ENCODE peak calls at places on chromosomes 3 and 15, in seven cellular contexts. F, R, A, Q, Y, E and S are unnamed samples.

GRCh38 chr15:67017318-67017717 is 48.1 kb upstream of the SMAD3 start:
- DNase-seq in Y (no peak), F (no peak), E (no peak), R (no peak), Q (no peak), A (no peak), S (no peak)

GRCh38 chr3:14652-15051 is 181.9 kb upstream of the CHL1 start:
- DNase-seq in R (no peak), E (no peak), Y (no peak), A (no peak), Q (no peak), F (no peak), S (no peak)

GRCh38 chr3:190249414-190249813 is 72.8 kb downstream of the CLDN1 start:
- DNase-seq in Q (no peak), A (no peak), Y (no peak), F (no peak), R (no peak), E (no peak), S (no peak)

GRCh38 chr3:175163686-175164085 is 304.6 kb downstream of the NAALADL2 start:
- DNase-seq in R (no peak), F (no peak), A (no peak), Y (no peak), E (no peak), Q (no peak), S (no peak)

GRCh38 chr3:150104564-150104963 is 133.9 kb upstream of the PFN2 start:
- DNase-seq in Q (no peak), E (no peak), R (no peak), F (peak; percentile 37), A (no peak), Y (no peak), S (no peak)

GRCh38 chr3:76500746-76501275 is 539.1 kb upstream of the ROBO2 start:
- DNase-seq in Y (no peak), Q (no peak), E (no peak), F (peak; percentile 57), R (no peak), A (no peak), S (no peak)

GRCh38 chr3:154584041-154584440 is 154.1 kb upstream of the GPR149 start:
- DNase-seq in R (no peak), F (peak; percentile 8), E (no peak), Q (no peak), Y (no peak), A (no peak), S (no peak)

GRCh38 chr15:36356978-36357582 is 222.3 kb upstream of the CDIN1 start:
- DNase-seq in Q (no peak), R (no peak), A (no peak), F (peak; percentile 83), Y (no peak), E (no peak), S (no peak)

GRCh38 chr3:143502101-143502500 is 346.2 kb downstream of the SLC9A9 start:
- DNase-seq in R (no peak), E (no peak), Y (no peak), F (no peak), Q (no peak), A (no peak), S (no peak)

GRCh38 chr15:100973351-100974034 is 54.3 kb downstream of the LRRK1 start:
- DNase-seq in Y (peak; percentile 52), E (no peak), F (no peak), A (no peak), R (no peak), Q (no peak), S (no peak)

GRCh38 chr3:13612829-13613228 is 63.9 kb downstream of the FBLN2 start:
- DNase-seq in Q (peak; percentile 77), E (no peak), R (no peak), Y (no peak), F (peak; percentile 34), A (no peak), S (no peak)

GRCh38 chr15:85525755-85526154 is 145.4 kb downstream of the AKAP13 start:
- DNase-seq in Q (no peak), E (no peak), F (no peak), R (no peak), Y (no peak), A (no peak), S (no peak)

GRCh38 chr3:78703944-78704343 is 1063.9 kb downstream of the ROBO1 start:
- DNase-seq in E (no peak), F (peak; percentile 12), R (no peak), Y (no peak), A (no peak), Q (no peak), S (no peak)

GRCh38 chr3:115792206-115792955 is 169.1 kb downstream of the GAP43 start:
- DNase-seq in R (no peak), Y (no peak), A (no peak), Q (no peak), F (peak; percentile 55), E (no peak), S (no peak)

GRCh38 chr15:58357529-58358476 is 74.0 kb upstream of the LIPC start:
- DNase-seq in A (no peak), Y (no peak), E (no peak), F (peak; percentile 41), R (no peak), Q (no peak), S (no peak)

GRCh38 chr3:43327184-43327950 is 41.0 kb downstream of the SNRK start:
- DNase-seq in E (no peak), Y (no peak), F (peak; percentile 15), R (no peak), A (no peak), Q (peak; percentile 34), S (no peak)

GRCh38 chr3:132642539-132642847 is 17.1 kb downstream of the ACAD11 start:
- DNase-seq in Y (no peak), A (no peak), R (no peak), Q (no peak), F (no peak), E (no peak), S (no peak)
- TF ChIP-seq CTCF in Y (peak; percentile 31), A (no peak), R (no peak), Q (no peak), F (no peak), E (no peak), S (no peak)

DNA sequence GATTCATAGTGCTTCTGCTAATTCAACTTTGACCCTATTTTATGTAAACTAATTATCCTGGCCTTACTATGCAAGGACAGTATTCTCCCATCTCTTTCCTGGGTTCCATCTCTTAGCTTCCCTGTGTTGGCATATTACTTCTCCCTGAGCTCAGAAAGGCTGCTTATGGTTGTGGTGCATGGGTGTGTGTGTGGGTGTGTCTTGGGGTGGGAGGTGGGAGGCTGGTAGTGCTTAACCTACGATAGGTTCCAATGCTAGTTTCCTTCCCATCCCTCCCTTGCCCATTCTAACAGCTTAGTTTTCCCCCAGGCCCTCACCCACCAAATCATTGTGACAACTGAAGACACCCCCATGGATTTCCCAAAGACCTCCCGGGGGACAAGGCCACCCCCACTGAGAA is 22.8 kb upstream of the ZBTB38 start:
- DNase-seq in F (no peak), E (no peak), Q (no peak), A (no peak), R (no peak), Y (no peak), S (no peak)
- TF ChIP-seq CTCF in F (no peak), E (no peak), Q (no peak), A (no peak), R (no peak), Y (no peak), S (no peak)

GRCh38 chr15:27201425-27201824 is 230.4 kb downstream of the GABRG3 start:
- DNase-seq in Y (no peak), E (no peak), R (no peak), F (no peak), A (no peak), Q (no peak), S (no peak)
- TF ChIP-seq CTCF in Y (no peak), E (no peak), R (no peak), F (no peak), A (no peak), Q (no peak), S (no peak)

GRCh38 chr3:17195856-17196604 is 311.3 kb downstream of the PLCL2 start:
- DNase-seq in E (no peak), R (no peak), Q (no peak), A (no peak), Y (no peak), F (peak; percentile 48), S (peak; percentile 50)
- TF ChIP-seq CTCF in E (no peak), R (no peak), Q (no peak), A (no peak), Y (no peak), F (no peak), S (peak; percentile 26)

DNA sequence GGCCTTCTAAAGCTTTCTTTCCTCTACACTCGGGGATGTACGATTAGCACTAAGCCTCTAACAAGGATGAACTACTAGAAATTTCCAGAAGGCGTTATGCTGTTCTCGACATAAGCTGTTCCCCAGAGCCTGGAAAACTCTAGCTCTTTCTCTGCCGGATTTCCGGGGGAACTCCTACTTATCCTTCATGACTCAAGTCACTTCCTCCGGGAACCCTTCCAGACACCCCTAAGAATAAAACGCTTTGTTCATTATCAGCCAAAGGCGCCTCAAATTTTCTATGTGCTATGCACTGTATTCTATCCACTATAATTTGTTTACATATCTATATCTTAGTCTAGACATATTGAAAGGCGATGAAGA is 455 bp upstream of the SNAP23 start:
- DNase-seq in A (no peak), R (peak; percentile 45), E (no peak), Q (peak; percentile 45), Y (no peak), F (peak; percentile 79), S (no peak)
- TF ChIP-seq CTCF in A (no peak), R (no peak), E (no peak), Q (no peak), Y (no peak), F (no peak), S (no peak)

DNA sequence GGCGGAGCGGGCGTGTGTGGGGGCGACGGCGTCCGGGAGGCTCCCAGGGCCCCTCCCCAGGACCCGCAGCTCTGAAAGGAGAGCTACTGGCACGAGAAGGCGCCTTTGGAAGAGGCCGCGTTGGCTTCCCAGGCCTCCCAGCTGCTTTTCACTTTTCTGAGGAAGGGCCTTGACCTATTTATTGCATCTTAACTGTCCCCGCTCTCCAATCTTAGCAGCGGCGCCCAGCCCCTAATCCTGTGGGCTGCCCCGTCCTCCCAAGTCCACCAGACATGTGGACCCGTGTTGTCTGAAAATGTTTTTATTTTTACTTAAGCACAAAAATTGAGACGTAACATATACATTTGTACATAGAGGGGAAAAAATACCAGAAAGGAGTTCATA is 481 bp upstream of the ULK3 start:
- DNase-seq in R (no peak), Q (no peak), F (no peak), E (no peak), A (no peak), Y (no peak), S (no peak)
- TF ChIP-seq CTCF in R (no peak), Q (no peak), F (no peak), E (no peak), A (no peak), Y (peak; percentile 14), S (no peak)

DNA sequence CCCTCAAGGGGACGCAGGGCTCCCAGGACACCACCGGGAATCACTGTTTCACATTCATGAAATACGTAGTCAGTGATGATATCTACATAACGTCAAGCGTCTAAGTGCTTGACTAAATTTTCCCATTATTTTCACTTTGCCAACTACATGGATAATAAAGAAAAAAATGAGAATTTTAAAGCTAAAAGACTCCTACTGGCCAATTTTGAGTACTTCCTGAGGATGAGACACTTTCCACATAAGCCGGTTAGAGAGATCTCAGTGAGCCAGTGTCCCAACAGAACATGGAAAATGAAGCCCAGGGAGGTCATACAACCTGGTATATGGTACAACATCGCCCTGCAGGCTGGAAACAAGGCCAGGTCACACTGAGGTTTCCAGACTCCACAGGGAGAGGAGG is 928.1 kb downstream of the FHIT start:
- DNase-seq in A (no peak), E (no peak), Y (no peak), R (no peak), Q (no peak), F (no peak), S (no peak)
- TF ChIP-seq CTCF in A (no peak), E (no peak), Y (peak; percentile 54), R (no peak), Q (no peak), F (no peak), S (no peak)

GRCh38 chr3:58135712-58136543 is 74.8 kb downstream of the DNASE1L3 start:
- DNase-seq in Q (no peak), R (no peak), A (no peak), F (no peak), E (no peak), Y (no peak), S (no peak)
- TF ChIP-seq CTCF in Q (no peak), R (no peak), A (no peak), F (peak; percentile 21), E (no peak), Y (peak; percentile 48), S (peak; percentile 30)